ENCODE peak calls at places on chromosome 7, in four cellular contexts. B, P, X and T are unnamed samples.
A peak's percentile ranks its signal among the peaks of the same experiment; 100 is the strongest.

GRCh38 chr7:107600816-107601215 is 20.8 kb downstream of the BCAP29 start:
- DNase-seq in P (no peak), X (no peak), B (no peak), T (no peak)

GRCh38 chr7:82419200-82419599 is 24.4 kb downstream of the CACNA2D1 start:
- DNase-seq in X (no peak), B (no peak), P (no peak), T (no peak)

GRCh38 chr7:143499246-143499645 is 21.6 kb downstream of the TAS2R41 start:
- DNase-seq in P (no peak), X (no peak), B (no peak), T (no peak)

GRCh38 chr7:72493850-72494661 is 81.9 kb upstream of the CALN1 start:
- DNase-seq in X (peak; percentile 38), B (peak; percentile 62), P (peak; percentile 35), T (peak; percentile 83)

GRCh38 chr7:47480576-47481538 is 101.1 kb downstream of the TNS3 start:
- DNase-seq in X (peak; percentile 31), B (no peak), P (no peak), T (no peak)

GRCh38 chr7:134948736-134949135 is 37.6 kb upstream of the AGBL3 start:
- DNase-seq in B (no peak), P (no peak), X (no peak), T (no peak)

GRCh38 chr7:143183024-143183423 is at the start of gene TAS2R39:
- DNase-seq in B (no peak), P (no peak), X (no peak), T (no peak)

GRCh38 chr7:27102578-27103442 is at the start of gene HOXA2:
- DNase-seq in P (no peak), X (no peak), B (no peak), T (no peak)

GRCh38 chr7:149496642-149497391 is 792 bp downstream of the ZNF746 start:
- DNase-seq in B (peak; percentile 87), X (no peak), P (no peak), T (peak; percentile 27)

GRCh38 chr7:84058311-84059076 is 136.1 kb downstream of the SEMA3A start:
- DNase-seq in X (no peak), B (no peak), P (peak; percentile 82), T (no peak)

GRCh38 chr7:105304040-105304895 is 84.5 kb downstream of the SRPK2 start:
- DNase-seq in P (peak; percentile 91), X (peak; percentile 53), B (no peak), T (no peak)

GRCh38 chr7:371779-372545 is 82.0 kb downstream of the FOXL3 start:
- DNase-seq in P (no peak), X (no peak), B (no peak), T (peak; percentile 10)

GRCh38 chr7:150442811-150443210 is 7.6 kb upstream of the GIMAP8 start:
- DNase-seq in P (no peak), B (no peak), X (no peak), T (no peak)

GRCh38 chr7:55786901-55787300 is 75.7 kb downstream of the SEPTIN14 start:
- DNase-seq in P (no peak), B (no peak), X (no peak), T (no peak)

GRCh38 chr7:115707236-115707635 is 323.3 kb downstream of the TFEC start:
- DNase-seq in B (no peak), X (no peak), P (peak; percentile 30), T (peak; percentile 20)

GRCh38 chr7:43142703-43143102 is 30.3 kb downstream of the HECW1 start:
- DNase-seq in X (no peak), P (no peak), B (no peak), T (no peak)

GRCh38 chr7:112182749-112183148 is 23.4 kb downstream of the DOCK4 start:
- DNase-seq in P (peak; percentile 38), X (no peak), B (no peak), T (no peak)

GRCh38 chr7:49137978-49138377 is 213.6 kb downstream of the CDC14C start:
- DNase-seq in X (no peak), B (no peak), P (no peak), T (no peak)

GRCh38 chr7:13945670-13946069 is 43.8 kb downstream of the ETV1 start:
- DNase-seq in B (no peak), P (no peak), X (no peak), T (no peak)

GRCh38 chr7:55420535-55420934 is 55.4 kb downstream of the LANCL2 start:
- DNase-seq in P (peak; percentile 53), X (no peak), B (no peak), T (no peak)

GRCh38 chr7:37635368-37635767 is 48.2 kb upstream of the GPR141 start:
- DNase-seq in X (no peak), B (no peak), P (no peak), T (no peak)

GRCh38 chr7:98420966-98421612 is 20.2 kb upstream of the BAIAP2L1 start:
- DNase-seq in P (peak; percentile 76), X (no peak), B (peak; percentile 90), T (peak; percentile 93)

GRCh38 chr7:152462995-152463713 is 27.4 kb upstream of the KMT2C start:
- DNase-seq in P (no peak), B (peak; percentile 58), X (no peak), T (no peak)

GRCh38 chr7:111308691-111309090 is 217.8 kb downstream of the LRRN3 start:
- DNase-seq in P (no peak), B (no peak), X (no peak), T (no peak)

GRCh38 chr7:32890553-32891045 is 961 bp downstream of the KBTBD2 start:
- DNase-seq in B (peak; percentile 21), P (peak; percentile 44), X (peak; percentile 46), T (no peak)

GRCh38 chr7:44381494-44382220 is 56.3 kb upstream of the CAMK2B start:
- DNase-seq in B (no peak), P (no peak), X (no peak), T (no peak)

GRCh38 chr7:47303695-47304453 is 278.0 kb downstream of the TNS3 start:
- DNase-seq in X (no peak), P (no peak), B (no peak), T (no peak)

GRCh38 chr7:91692800-91693199 is 187.7 kb downstream of the MTERF1 start:
- DNase-seq in X (no peak), B (no peak), P (no peak), T (no peak)
- TF ChIP-seq ETV6 in X (no peak), B (no peak), P (no peak), T (no peak)

GRCh38 chr7:67659066-67659465 is 662.4 kb downstream of the TYW1 start:
- DNase-seq in X (no peak), B (no peak), P (no peak), T (no peak)
- TF ChIP-seq ETV6 in X (no peak), B (no peak), P (no peak), T (no peak)

GRCh38 chr7:70266186-70266585 is 667.9 kb downstream of the AUTS2 start:
- DNase-seq in P (no peak), B (no peak), X (no peak), T (no peak)

GRCh38 chr7:70270149-70270548 is 671.9 kb downstream of the AUTS2 start:
- DNase-seq in B (no peak), P (no peak), X (no peak), T (no peak)

GRCh38 chr7:70267381-70267780 is 669.1 kb downstream of the AUTS2 start:
- DNase-seq in B (no peak), X (no peak), P (no peak), T (no peak)

GRCh38 chr7:70268179-70268578 is 669.9 kb downstream of the AUTS2 start:
- DNase-seq in P (no peak), B (no peak), X (no peak), T (no peak)

GRCh38 chr7:70271617-70272081 is 673.4 kb downstream of the AUTS2 start:
- DNase-seq in X (no peak), P (no peak), B (no peak), T (no peak)
- TF ChIP-seq ETV6 in X (no peak), P (no peak), B (no peak), T (no peak)

DNA sequence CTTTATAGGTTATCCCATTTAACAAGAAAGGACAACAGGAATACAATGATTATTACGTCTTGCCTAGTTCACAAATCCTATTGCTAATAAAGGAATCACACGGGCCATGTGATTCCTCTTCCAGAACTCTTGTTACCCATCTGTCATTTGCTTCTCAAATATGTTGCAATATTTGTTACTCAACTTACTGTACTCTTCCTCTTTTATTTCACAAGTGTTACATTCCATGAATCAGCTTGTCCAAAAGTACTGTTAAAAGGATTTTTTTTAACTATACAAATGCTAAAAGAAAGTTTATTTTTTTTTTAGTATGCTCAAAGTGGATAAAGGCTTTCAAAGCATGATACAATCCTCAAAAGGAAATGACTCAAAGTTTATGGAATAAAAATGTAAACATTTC is 3.9 kb upstream of the CD36 start:
- DNase-seq in P (peak; percentile 74), B (no peak), X (no peak), T (no peak)
- TF ChIP-seq ETV6 in P (no peak), B (no peak), X (no peak), T (no peak)

GRCh38 chr7:2554654-2555053 is 670 bp downstream of the BRAT1 start:
- DNase-seq in B (no peak), X (no peak), P (no peak), T (no peak)
- TF ChIP-seq ETV6 in B (no peak), X (no peak), P (no peak), T (no peak)

GRCh38 chr7:133021196-133021595 is 60.7 kb downstream of the CHCHD3 start:
- DNase-seq in P (no peak), X (no peak), B (no peak), T (no peak)

GRCh38 chr7:133027397-133027796 is 54.5 kb downstream of the CHCHD3 start:
- DNase-seq in B (no peak), X (no peak), P (no peak), T (no peak)

GRCh38 chr7:133026210-133026859 is 55.6 kb downstream of the CHCHD3 start:
- DNase-seq in X (no peak), P (no peak), B (no peak), T (no peak)

GRCh38 chr7:133023370-133024075 is 58.4 kb downstream of the CHCHD3 start:
- DNase-seq in X (no peak), B (no peak), P (no peak), T (no peak)

DNA sequence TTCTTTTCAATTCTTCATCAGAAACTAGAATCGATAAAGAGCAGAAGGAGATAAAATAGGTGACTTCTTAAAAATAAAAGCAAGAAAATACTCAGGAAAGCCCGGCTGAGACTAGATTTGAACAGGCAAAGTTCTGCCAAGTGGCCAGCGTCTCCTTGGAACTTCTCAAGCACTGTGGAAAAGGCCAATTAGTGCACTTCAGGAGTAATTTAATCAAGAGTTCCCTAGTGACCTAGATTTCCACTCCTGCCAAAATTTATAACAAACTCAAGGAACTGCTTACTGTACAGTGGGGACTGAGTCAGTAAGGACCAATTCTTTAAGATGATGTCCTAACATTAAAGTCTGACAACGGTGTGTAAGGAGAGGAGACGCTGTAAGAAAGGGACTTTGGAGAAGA is 57.3 kb downstream of the CHCHD3 start:
- DNase-seq in P (no peak), X (no peak), B (no peak), T (no peak)
- TF ChIP-seq ETV6 in P (no peak), X (no peak), B (no peak), T (no peak)

DNA sequence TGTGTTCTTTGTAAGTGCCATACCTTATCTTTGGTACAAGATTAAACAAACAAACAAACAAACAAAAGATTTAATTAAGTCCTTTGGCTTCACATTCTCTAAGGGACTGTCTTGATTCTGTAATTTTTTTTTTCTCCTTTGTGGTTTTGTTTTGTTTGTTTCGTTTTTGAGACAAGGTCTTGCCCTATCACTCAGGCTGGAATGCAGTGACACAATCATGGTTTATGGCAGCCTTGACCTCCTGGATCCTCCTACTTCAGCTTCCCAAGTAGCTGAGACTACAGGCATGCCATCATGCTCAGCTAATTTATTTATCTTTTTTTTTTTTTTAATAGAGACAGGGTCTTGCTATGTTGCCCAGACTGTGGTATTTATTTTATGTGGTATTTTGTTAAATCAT is 165.8 kb downstream of the LRRC4 start:
- DNase-seq in B (no peak), P (peak; percentile 20), X (no peak), T (no peak)
- TF ChIP-seq ETV6 in B (no peak), P (no peak), X (no peak), T (no peak)